ENCODE peak calls at places on chromosomes 7 and 10, in ten cellular contexts. B is NCI-H226, F is Karpas-422, T is endothelial cell, N is T-helper 9 cell, Z is OCI-LY7, C is AG08396, K is cardiac muscle cell, X is upper lobe of right lung, J is neural progenitor cell. H is an unnamed sample.

GRCh38 chr10:88370713-88371112 is 212.4 kb downstream of the RNLS start:
- DNase-seq in B (no peak), K (no peak), X (no peak), C (no peak), F (no peak), Z (no peak), T (no peak), N (no peak), J (no peak), H (no peak)

GRCh38 chr7:124667312-124667711 is 98.3 kb downstream of the GPR37 start:
- DNase-seq in Z (no peak), T (no peak), B (peak), N (no peak), K (no peak), C (peak), F (no peak), J (no peak), X (no peak), H (no peak)

GRCh38 chr7:116422651-116423050 is 76.9 kb upstream of the CAV2 start:
- DNase-seq in B (no peak), C (no peak), J (no peak), Z (no peak), K (no peak), T (no peak), N (no peak), X (no peak), F (no peak), H (no peak)

GRCh38 chr10:31838709-31839108 is 89.9 kb downstream of the ARHGAP12 start:
- DNase-seq in F (no peak), Z (no peak), N (no peak), X (no peak), C (no peak), T (no peak), B (no peak), J (peak), K (no peak), H (no peak)

GRCh38 chr10:102111276-102111675 is 8.9 kb downstream of the LDB1 start:
- DNase-seq in Z (no peak), B (no peak), T (no peak), X (no peak), J (no peak), F (peak), C (no peak), N (no peak), K (no peak), H (no peak)

GRCh38 chr7:119903090-119903489 is 369.9 kb upstream of the KCND2 start:
- DNase-seq in N (no peak), Z (no peak), B (no peak), F (no peak), X (no peak), J (no peak), C (no peak), K (no peak), T (no peak), H (no peak)

GRCh38 chr7:77202544-77202976 is 2.9 kb upstream of the FGL2 start:
- DNase-seq in C (no peak), N (no peak), J (no peak), X (no peak), K (no peak), B (no peak), Z (no peak), T (no peak), F (no peak), H (no peak)

GRCh38 chr7:142797799-142798377 is 27.1 kb downstream of the PRSS2 start:
- DNase-seq in C (peak), X (no peak), B (no peak), K (no peak), N (no peak), T (no peak), J (peak), F (no peak), Z (peak), H (no peak)

GRCh38 chr7:81624650-81625310 is 145.1 kb downstream of the HGF start:
- DNase-seq in T (no peak), Z (no peak), C (no peak), K (no peak), X (no peak), F (no peak), N (no peak), J (no peak), B (no peak), H (no peak)

GRCh38 chr7:3117488-3118228 is 74.0 kb upstream of the CARD11 start:
- DNase-seq in X (no peak), T (no peak), B (no peak), C (no peak), N (no peak), Z (no peak), K (peak), F (no peak), J (no peak), H (no peak)

GRCh38 chr7:124440081-124440480 is 325.5 kb downstream of the GPR37 start:
- DNase-seq in C (peak), K (no peak), F (no peak), X (no peak), N (no peak), T (no peak), J (no peak), Z (no peak), B (no peak), H (no peak)

GRCh38 chr7:111953611-111954010 is 252.6 kb downstream of the DOCK4 start:
- DNase-seq in F (peak), C (no peak), Z (no peak), J (peak), N (no peak), X (no peak), K (no peak), B (peak), T (no peak), H (no peak)

GRCh38 chr7:87608443-87608842 is 7.8 kb upstream of the ABCB1 start:
- DNase-seq in N (no peak), J (no peak), C (no peak), X (no peak), T (no peak), F (no peak), Z (no peak), K (no peak), B (no peak), H (no peak)

GRCh38 chr7:43072530-43072929 is 39.9 kb upstream of the HECW1 start:
- DNase-seq in X (no peak), K (no peak), F (no peak), C (no peak), N (no peak), J (no peak), T (no peak), B (peak), Z (peak), H (no peak)

GRCh38 chr10:124688889-124689670 is 55.1 kb downstream of the FAM53B start:
- DNase-seq in F (no peak), C (no peak), K (peak), N (no peak), J (no peak), T (no peak), X (no peak), B (no peak), Z (no peak), H (no peak)